ENCODE peak calls at places on chromosome 5, in eight cellular contexts. M is PC-9; Y is CD4-positive, CD25-positive, alpha-beta regulatory T cell; G is small intestine; N is CD8-positive, alpha-beta T cell; R is CD4-positive, alpha-beta memory T cell; S is ovary; L is IMR-90. V is an unnamed sample.

GRCh38 chr5:166164211-166164610 is 2127.2 kb upstream of the WWC1 start:
- DNase-seq in M (no peak), Y (no peak), G (no peak), N (no peak), R (no peak), S (no peak), L (no peak), V (no peak)

GRCh38 chr5:54040773-54041172 is 269.6 kb downstream of the ARL15 start:
- DNase-seq in M (no peak), Y (no peak), G (no peak), N (no peak), R (no peak), S (no peak), L (no peak), V (no peak)

GRCh38 chr5:81420039-81420667 is 26.2 kb upstream of the ACOT12 start:
- DNase-seq in M (peak; percentile 24), Y (no peak), G (no peak), N (no peak), R (no peak), S (no peak), L (peak; percentile 96), V (peak; percentile 57)

GRCh38 chr5:145345883-145346282 is 489.3 kb downstream of the PRELID2 start:
- DNase-seq in M (no peak), Y (no peak), G (no peak), N (no peak), R (no peak), S (no peak), L (peak; percentile 55), V (no peak)

GRCh38 chr5:67215592-67216471 is 19.2 kb upstream of the CD180 start:
- DNase-seq in M (peak; percentile 43), Y (peak; percentile 74), G (peak; percentile 73), N (peak; percentile 85), R (peak; percentile 82), S (peak; percentile 38), L (peak; percentile 13), V (peak; percentile 75)

GRCh38 chr5:773517-774264 is 10.8 kb downstream of the ZDHHC11B start:
- DNase-seq in M (no peak), Y (no peak), G (no peak), N (peak; percentile 47), R (no peak), S (no peak), L (no peak), V (peak; percentile 14)

GRCh38 chr5:26669523-26669922 is 368.9 kb downstream of the CDH9 start:
- DNase-seq in M (no peak), Y (no peak), G (no peak), N (no peak), R (no peak), S (no peak), L (no peak), V (no peak)

GRCh38 chr5:146048994-146049703 is 56.2 kb downstream of the PLAC8L1 start:
- DNase-seq in M (peak; percentile 67), Y (no peak), G (peak; percentile 80), N (no peak), R (no peak), S (peak; percentile 31), L (peak; percentile 84), V (peak; percentile 75)

GRCh38 chr5:179777909-179778308 is 15.9 kb upstream of the LTC4S start:
- DNase-seq in M (no peak), Y (no peak), G (no peak), N (no peak), R (no peak), S (no peak), L (no peak), V (peak; percentile 68)

GRCh38 chr5:79962580-79963222 is 28.4 kb downstream of the MTX3 start:
- DNase-seq in M (peak; percentile 7), Y (no peak), G (no peak), N (no peak), R (no peak), S (no peak), L (peak; percentile 61), V (peak; percentile 39)

GRCh38 chr5:180806351-180807011 is 3.9 kb upstream of the MGAT1 start:
- DNase-seq in M (peak; percentile 80), Y (no peak), G (no peak), N (no peak), R (no peak), S (peak; percentile 18), L (no peak), V (peak; percentile 53)

GRCh38 chr5:34923694-34924461 is 5.5 kb upstream of the DNAJC21 start:
- DNase-seq in M (peak; percentile 60), Y (no peak), G (peak; percentile 83), N (no peak), R (no peak), S (no peak), L (peak; percentile 94), V (peak; percentile 90)

GRCh38 chr5:1762121-1762877 is 37.3 kb downstream of the MRPL36 start:
- DNase-seq in M (no peak), Y (no peak), G (no peak), N (no peak), R (no peak), S (peak; percentile 7), L (no peak), V (peak; percentile 73)

GRCh38 chr5:157961828-157962390 is 103.0 kb upstream of the CLINT1 start:
- DNase-seq in M (no peak), Y (no peak), G (no peak), N (no peak), R (no peak), S (no peak), L (no peak), V (peak; percentile 34)

GRCh38 chr5:139850423-139851016 is 54.9 kb downstream of the PSD2 start:
- DNase-seq in M (no peak), Y (no peak), G (no peak), N (no peak), R (no peak), S (peak; percentile 65), L (no peak), V (peak; percentile 75)

GRCh38 chr5:94361161-94361560 is 257.2 kb downstream of the KIAA0825 start:
- DNase-seq in M (no peak), Y (no peak), G (no peak), N (no peak), R (no peak), S (no peak), L (no peak), V (no peak)

GRCh38 chr5:68766952-68767464 is 326.8 kb upstream of the SLC30A5 start:
- DNase-seq in M (no peak), Y (no peak), G (no peak), N (no peak), R (no peak), S (no peak), L (no peak), V (no peak)

DNA sequence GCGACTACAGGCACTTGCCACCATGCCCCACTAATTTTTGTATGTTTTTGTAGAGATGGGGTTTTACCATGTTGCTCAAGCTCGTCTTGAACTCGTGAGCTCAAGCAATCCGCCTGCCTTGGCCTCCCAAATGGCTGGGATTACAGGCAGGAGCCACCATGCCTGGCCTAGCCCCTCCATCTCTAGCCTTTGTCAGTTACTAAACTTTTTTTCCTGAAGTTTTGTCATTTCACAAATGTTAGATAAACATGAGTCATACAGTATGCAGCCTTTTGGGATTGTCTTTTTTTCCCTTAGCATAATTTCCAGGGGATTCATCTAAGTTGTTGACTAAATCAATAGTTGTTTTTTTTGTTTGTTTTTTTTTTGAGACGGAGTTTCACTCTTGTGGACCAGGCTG is 13.7 kb downstream of the NSD1 start:
- DNase-seq in M (no peak), Y (no peak), G (no peak), N (no peak), R (no peak), S (no peak), L (peak; percentile 63), V (peak; percentile 52)
- H3K27ac ChIP-seq in M (no peak overlapping the region), Y (no peak overlapping the region), G (no peak overlapping the region), N (no peak overlapping the region), R (no peak overlapping the region), S (no peak overlapping the region), L (peak overlapping the region; percentile 33), V (peak overlapping the region; percentile 42)

GRCh38 chr5:8349855-8350254 is 480.9 kb downstream of the MTRR start:
- DNase-seq in M (no peak), Y (no peak), G (no peak), N (no peak), R (no peak), S (no peak), L (no peak), V (no peak)
- H3K27ac ChIP-seq in M (no peak overlapping the region), Y (no peak overlapping the region), G (no peak overlapping the region), N (no peak overlapping the region), R (no peak overlapping the region), S (no peak overlapping the region), L (no peak overlapping the region), V (no peak overlapping the region)

GRCh38 chr5:178542455-178542854 is 47.7 kb downstream of the COL23A1 start:
- DNase-seq in M (no peak), Y (no peak), G (no peak), N (no peak), R (no peak), S (no peak), L (no peak), V (no peak)
- H3K27ac ChIP-seq in M (no peak overlapping the region), Y (no peak overlapping the region), G (no peak overlapping the region), N (no peak overlapping the region), R (no peak overlapping the region), S (no peak overlapping the region), L (no peak overlapping the region), V (no peak overlapping the region)

GRCh38 chr5:74594172-74595040 is 46.1 kb downstream of the ENC1 start:
- DNase-seq in M (no peak), Y (no peak), G (no peak), N (no peak), R (no peak), S (no peak), L (peak; percentile 29), V (no peak)
- H3K27ac ChIP-seq in M (peak overlapping the region; percentile 21), Y (no peak overlapping the region), G (no peak overlapping the region), N (no peak overlapping the region), R (no peak overlapping the region), S (no peak overlapping the region), L (no peak overlapping the region), V (peak overlapping the region; percentile 81)

GRCh38 chr5:112418412-112419049 is 546 bp downstream of the EPB41L4A start:
- DNase-seq in M (no peak), Y (no peak), G (no peak), N (no peak), R (no peak), S (peak; percentile 16), L (no peak), V (peak; percentile 43)
- H3K27ac ChIP-seq in M (no peak overlapping the region), Y (no peak overlapping the region), G (peak overlapping the region; percentile 68), N (no peak overlapping the region), R (no peak overlapping the region), S (no peak overlapping the region), L (no peak overlapping the region), V (no peak overlapping the region)